ENCODE peak calls at places on chromosomes 2 and 18, in nine cellular contexts. One of them, this sample, is unnamed.

GRCh38 chr2:227079726-227080125 is 84.3 kb downstream of the COL4A4 start:
- DNase-seq in lower leg skin: no peak
- DNase-seq in HepG2: no peak
- DNase-seq in heart left ventricle: no peak
- DNase-seq in K562: no peak
- DNase-seq in body of pancreas: no peak
- DNase-seq in esophagus squamous epithelium: no peak
- DNase-seq in adrenal gland: no peak
- DNase-seq in uterus: no peak
- DNase-seq in this sample: no peak

GRCh38 chr2:230828272-230828961 is 36.3 kb upstream of the ITM2C start:
- DNase-seq in heart left ventricle: peak
- DNase-seq in K562: no peak
- DNase-seq in uterus: no peak
- DNase-seq in esophagus squamous epithelium: no peak
- DNase-seq in lower leg skin: no peak
- DNase-seq in body of pancreas: no peak
- DNase-seq in HepG2: no peak
- DNase-seq in adrenal gland: no peak
- DNase-seq in this sample: no peak

GRCh38 chr2:225600444-225600843 is 200.9 kb downstream of the NYAP2 start:
- DNase-seq in esophagus squamous epithelium: no peak
- DNase-seq in HepG2: no peak
- DNase-seq in adrenal gland: no peak
- DNase-seq in heart left ventricle: no peak
- DNase-seq in lower leg skin: no peak
- DNase-seq in body of pancreas: no peak
- DNase-seq in K562: no peak
- DNase-seq in uterus: no peak
- DNase-seq in this sample: no peak

GRCh38 chr2:215931256-215931903 is 82.0 kb downstream of the MREG start:
- DNase-seq in body of pancreas: peak
- DNase-seq in K562: peak
- DNase-seq in lower leg skin: peak
- DNase-seq in heart left ventricle: peak
- DNase-seq in esophagus squamous epithelium: peak
- DNase-seq in adrenal gland: peak
- DNase-seq in HepG2: peak
- DNase-seq in uterus: peak
- DNase-seq in this sample: peak

GRCh38 chr2:108444941-108445840 is 3.8 kb upstream of the GCC2 start:
- DNase-seq in lower leg skin: no peak
- DNase-seq in esophagus squamous epithelium: no peak
- DNase-seq in adrenal gland: no peak
- DNase-seq in uterus: no peak
- DNase-seq in heart left ventricle: no peak
- DNase-seq in K562: no peak
- DNase-seq in body of pancreas: no peak
- DNase-seq in HepG2: no peak
- DNase-seq in this sample: no peak

GRCh38 chr2:241415196-241415595 is 59.1 kb downstream of the FARP2 start:
- DNase-seq in esophagus squamous epithelium: no peak
- DNase-seq in heart left ventricle: no peak
- DNase-seq in body of pancreas: no peak
- DNase-seq in HepG2: no peak
- DNase-seq in lower leg skin: no peak
- DNase-seq in K562: no peak
- DNase-seq in uterus: no peak
- DNase-seq in adrenal gland: no peak
- DNase-seq in this sample: no peak

GRCh38 chr2:239774933-239775622 is 250.1 kb downstream of the NDUFA10 start:
- DNase-seq in lower leg skin: no peak
- DNase-seq in adrenal gland: no peak
- DNase-seq in heart left ventricle: no peak
- DNase-seq in HepG2: no peak
- DNase-seq in uterus: no peak
- DNase-seq in K562: no peak
- DNase-seq in esophagus squamous epithelium: no peak
- DNase-seq in body of pancreas: no peak
- DNase-seq in this sample: peak

GRCh38 chr2:7792031-7792651 is 874.9 kb downstream of the RNF144A start:
- DNase-seq in lower leg skin: no peak
- DNase-seq in K562: no peak
- DNase-seq in uterus: no peak
- DNase-seq in adrenal gland: peak
- DNase-seq in body of pancreas: peak
- DNase-seq in esophagus squamous epithelium: no peak
- DNase-seq in heart left ventricle: no peak
- DNase-seq in HepG2: peak
- DNase-seq in this sample: no peak

GRCh38 chr2:215870986-215871385 is 142.4 kb downstream of the MREG start:
- DNase-seq in esophagus squamous epithelium: no peak
- DNase-seq in HepG2: peak
- DNase-seq in lower leg skin: no peak
- DNase-seq in K562: peak
- DNase-seq in uterus: no peak
- DNase-seq in body of pancreas: no peak
- DNase-seq in heart left ventricle: no peak
- DNase-seq in adrenal gland: no peak
- DNase-seq in this sample: no peak

GRCh38 chr2:130261970-130262760 is 63.9 kb upstream of the TUBA3E start:
- DNase-seq in HepG2: no peak
- DNase-seq in lower leg skin: no peak
- DNase-seq in heart left ventricle: no peak
- DNase-seq in uterus: peak
- DNase-seq in body of pancreas: no peak
- DNase-seq in adrenal gland: no peak
- DNase-seq in esophagus squamous epithelium: no peak
- DNase-seq in K562: no peak
- DNase-seq in this sample: no peak

GRCh38 chr2:233676046-233676445 is 4.3 kb downstream of the UGT1A9 start:
- DNase-seq in heart left ventricle: no peak
- DNase-seq in adrenal gland: no peak
- DNase-seq in lower leg skin: no peak
- DNase-seq in HepG2: no peak
- DNase-seq in body of pancreas: no peak
- DNase-seq in uterus: no peak
- DNase-seq in esophagus squamous epithelium: no peak
- DNase-seq in K562: no peak
- DNase-seq in this sample: no peak

GRCh38 chr2:70902067-70902442 is 33.6 kb upstream of the ATP6V1B1 start:
- DNase-seq in heart left ventricle: no peak
- DNase-seq in uterus: no peak
- DNase-seq in K562: no peak
- DNase-seq in lower leg skin: no peak
- DNase-seq in HepG2: peak
- DNase-seq in esophagus squamous epithelium: no peak
- DNase-seq in adrenal gland: no peak
- DNase-seq in body of pancreas: no peak
- DNase-seq in this sample: no peak

GRCh38 chr2:58796239-58796638 is 555.1 kb upstream of the FANCL start:
- DNase-seq in heart left ventricle: no peak
- DNase-seq in lower leg skin: no peak
- DNase-seq in body of pancreas: no peak
- DNase-seq in K562: peak
- DNase-seq in HepG2: no peak
- DNase-seq in uterus: no peak
- DNase-seq in adrenal gland: no peak
- DNase-seq in esophagus squamous epithelium: no peak
- DNase-seq in this sample: no peak

GRCh38 chr2:11068856-11069526 is 86.3 kb upstream of the SLC66A3 start:
- DNase-seq in HepG2: no peak
- DNase-seq in K562: no peak
- DNase-seq in esophagus squamous epithelium: no peak
- DNase-seq in body of pancreas: no peak
- DNase-seq in heart left ventricle: no peak
- DNase-seq in adrenal gland: no peak
- DNase-seq in uterus: no peak
- DNase-seq in lower leg skin: no peak
- DNase-seq in this sample: no peak

GRCh38 chr2:15049096-15049993 is 416.8 kb downstream of the LRATD1 start:
- DNase-seq in adrenal gland: no peak
- DNase-seq in HepG2: no peak
- DNase-seq in heart left ventricle: no peak
- DNase-seq in K562: no peak
- DNase-seq in esophagus squamous epithelium: no peak
- DNase-seq in body of pancreas: peak
- DNase-seq in lower leg skin: no peak
- DNase-seq in uterus: no peak
- DNase-seq in this sample: no peak

GRCh38 chr18:32358075-32358474 is 112.6 kb downstream of the GAREM1 start:
- DNase-seq in uterus: no peak
- DNase-seq in lower leg skin: no peak
- DNase-seq in esophagus squamous epithelium: no peak
- DNase-seq in body of pancreas: no peak
- DNase-seq in heart left ventricle: no peak
- DNase-seq in adrenal gland: no peak
- DNase-seq in K562: no peak
- DNase-seq in HepG2: no peak
- DNase-seq in this sample: no peak

GRCh38 chr18:3103576-3103975 is 90.6 kb upstream of the LPIN2 start:
- DNase-seq in HepG2: no peak
- DNase-seq in esophagus squamous epithelium: no peak
- DNase-seq in heart left ventricle: no peak
- DNase-seq in adrenal gland: no peak
- DNase-seq in body of pancreas: no peak
- DNase-seq in K562: no peak
- DNase-seq in uterus: no peak
- DNase-seq in lower leg skin: no peak
- DNase-seq in this sample: no peak

GRCh38 chr18:58895385-58895784 is 30.7 kb downstream of the ZNF532 start:
- DNase-seq in esophagus squamous epithelium: no peak
- DNase-seq in heart left ventricle: no peak
- DNase-seq in body of pancreas: no peak
- DNase-seq in adrenal gland: no peak
- DNase-seq in HepG2: no peak
- DNase-seq in K562: no peak
- DNase-seq in lower leg skin: no peak
- DNase-seq in uterus: no peak
- DNase-seq in this sample: no peak

GRCh38 chr2:112542974-112543760 is 902 bp downstream of the POLR1B start:
- DNase-seq in body of pancreas: no peak
- DNase-seq in heart left ventricle: no peak
- DNase-seq in uterus: no peak
- DNase-seq in HepG2: peak
- DNase-seq in esophagus squamous epithelium: no peak
- DNase-seq in lower leg skin: no peak
- DNase-seq in adrenal gland: no peak
- DNase-seq in K562: peak
- DNase-seq in this sample: no peak

GRCh38 chr2:168188011-168188410 is 59.4 kb downstream of the STK39 start:
- DNase-seq in adrenal gland: no peak
- DNase-seq in K562: no peak
- DNase-seq in HepG2: no peak
- DNase-seq in uterus: no peak
- DNase-seq in esophagus squamous epithelium: no peak
- DNase-seq in lower leg skin: no peak
- DNase-seq in body of pancreas: no peak
- DNase-seq in heart left ventricle: peak
- DNase-seq in this sample: no peak

GRCh38 chr2:155431004-155431507 is 732.6 kb downstream of the KCNJ3 start:
- DNase-seq in uterus: no peak
- DNase-seq in body of pancreas: no peak
- DNase-seq in lower leg skin: no peak
- DNase-seq in HepG2: no peak
- DNase-seq in esophagus squamous epithelium: no peak
- DNase-seq in K562: no peak
- DNase-seq in heart left ventricle: no peak
- DNase-seq in adrenal gland: no peak
- DNase-seq in this sample: peak
- H3K4me3 ChIP-seq in uterus: no peak
- H3K4me3 ChIP-seq in body of pancreas: no peak
- H3K4me3 ChIP-seq in lower leg skin: no peak
- H3K4me3 ChIP-seq in HepG2: no peak
- H3K4me3 ChIP-seq in esophagus squamous epithelium: no peak
- H3K4me3 ChIP-seq in K562: no peak
- H3K4me3 ChIP-seq in heart left ventricle: no peak
- H3K4me3 ChIP-seq in adrenal gland: no peak
- H3K4me3 ChIP-seq in this sample: no peak

DNA sequence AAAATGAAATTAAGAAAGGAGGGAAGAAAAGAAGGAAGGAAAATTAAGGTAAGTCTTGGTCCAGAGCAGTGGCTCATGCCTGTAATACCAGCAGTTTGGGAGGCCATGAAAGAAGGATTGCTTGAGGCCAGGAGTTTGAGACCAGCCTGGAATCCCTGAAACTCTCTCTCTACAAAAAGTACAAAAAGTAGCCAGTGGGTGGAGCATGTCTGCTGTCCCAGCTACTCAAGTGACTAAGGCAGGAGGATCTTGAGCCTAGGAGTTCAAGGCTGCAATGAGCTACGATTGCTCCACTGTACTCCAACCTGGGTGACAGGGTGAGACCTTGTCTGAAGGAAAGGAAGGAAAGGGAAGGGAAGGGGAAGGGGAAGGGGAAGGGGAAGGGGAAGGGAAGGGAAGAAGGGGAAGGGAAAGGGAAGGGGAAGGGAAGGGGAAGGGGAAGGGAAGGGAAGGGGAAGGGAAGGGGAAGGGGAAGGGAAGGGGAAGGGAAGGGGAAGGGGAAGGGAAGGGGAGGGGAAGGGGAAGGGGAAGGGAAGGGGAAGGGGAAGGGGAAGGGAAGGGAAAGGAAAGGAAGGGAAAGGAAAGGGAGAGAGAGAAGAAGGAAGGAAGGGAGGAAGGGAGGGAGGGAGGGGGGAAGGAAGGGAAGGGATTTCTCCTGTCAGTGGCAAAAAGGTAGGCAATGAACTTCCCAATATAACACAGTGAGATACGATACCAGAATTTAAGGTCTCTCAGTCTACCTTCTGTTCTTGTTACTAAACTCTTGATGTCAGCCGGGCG is 412.8 kb downstream of the CMPK2 start:
- DNase-seq in heart left ventricle: no peak
- DNase-seq in adrenal gland: no peak
- DNase-seq in body of pancreas: no peak
- DNase-seq in lower leg skin: no peak
- DNase-seq in uterus: no peak
- DNase-seq in HepG2: no peak
- DNase-seq in esophagus squamous epithelium: no peak
- DNase-seq in K562: no peak
- DNase-seq in this sample: no peak
- TF ChIP-seq CTCF in heart left ventricle: no peak
- TF ChIP-seq CTCF in adrenal gland: no peak
- TF ChIP-seq CTCF in body of pancreas: no peak
- TF ChIP-seq CTCF in lower leg skin: no peak
- TF ChIP-seq CTCF in uterus: no peak
- TF ChIP-seq CTCF in HepG2: no peak
- TF ChIP-seq CTCF in esophagus squamous epithelium: no peak
- TF ChIP-seq CTCF in K562: no peak
- TF ChIP-seq CTCF in this sample: no peak

GRCh38 chr2:133841905-133842304 is 273.6 kb upstream of the NCKAP5 start:
- DNase-seq in esophagus squamous epithelium: no peak
- DNase-seq in adrenal gland: peak
- DNase-seq in heart left ventricle: no peak
- DNase-seq in body of pancreas: no peak
- DNase-seq in uterus: no peak
- DNase-seq in HepG2: no peak
- DNase-seq in K562: no peak
- DNase-seq in lower leg skin: no peak
- DNase-seq in this sample: no peak
- TF ChIP-seq POLR2A in esophagus squamous epithelium: no peak
- TF ChIP-seq POLR2A in adrenal gland: no peak
- TF ChIP-seq POLR2A in heart left ventricle: no peak
- TF ChIP-seq POLR2A in body of pancreas: no peak
- TF ChIP-seq POLR2A in uterus: no peak
- TF ChIP-seq POLR2A in HepG2: no peak
- TF ChIP-seq POLR2A in K562: no peak
- TF ChIP-seq POLR2A in lower leg skin: no peak
- TF ChIP-seq POLR2A in this sample: no peak

GRCh38 chr18:50193796-50194622 is 938 bp downstream of the MYO5B start:
- DNase-seq in heart left ventricle: no peak
- DNase-seq in K562: no peak
- DNase-seq in esophagus squamous epithelium: no peak
- DNase-seq in HepG2: no peak
- DNase-seq in lower leg skin: no peak
- DNase-seq in body of pancreas: peak
- DNase-seq in adrenal gland: no peak
- DNase-seq in uterus: no peak
- DNase-seq in this sample: no peak
- H3K4me3 ChIP-seq in heart left ventricle: peak
- H3K4me3 ChIP-seq in K562: no peak
- H3K4me3 ChIP-seq in esophagus squamous epithelium: peak
- H3K4me3 ChIP-seq in HepG2: peak
- H3K4me3 ChIP-seq in lower leg skin: peak
- H3K4me3 ChIP-seq in body of pancreas: peak
- H3K4me3 ChIP-seq in adrenal gland: no peak
- H3K4me3 ChIP-seq in uterus: no peak
- H3K4me3 ChIP-seq in this sample: peak